ENCODE peak calls at places on chromosomes 7 and 10, in six cellular contexts. L, I, G, B, X and O are unnamed samples.
A peak's percentile ranks its signal among the peaks of the same experiment; 100 is the strongest.

GRCh38 chr10:29714096-29714874 is 79.5 kb upstream of the SVIL start:
- DNase-seq in L (peak; percentile 57), I (no peak), G (no peak), B (no peak), X (no peak), O (no peak)

GRCh38 chr7:29115130-29115529 is 31.2 kb downstream of the CPVL start:
- DNase-seq in L (no peak), I (no peak), G (no peak), B (no peak), X (no peak), O (no peak)

GRCh38 chr10:104441601-104442000 is 88.0 kb downstream of the CFAP58 start:
- DNase-seq in L (no peak), I (no peak), G (no peak), B (no peak), X (no peak), O (no peak)

GRCh38 chr7:12653127-12653917 is 34.1 kb upstream of the ARL4A start:
- DNase-seq in L (no peak), I (no peak), G (no peak), B (no peak), X (no peak), O (no peak)

GRCh38 chr7:50463035-50463434 is 12.9 kb upstream of the FIGNL1 start:
- DNase-seq in L (no peak), I (no peak), G (no peak), B (no peak), X (no peak), O (no peak)

GRCh38 chr7:30437823-30438574 is 40.6 kb downstream of the NOD1 start:
- DNase-seq in L (no peak), I (no peak), G (no peak), B (no peak), X (no peak), O (no peak)

GRCh38 chr10:16779375-16779774 is 37.8 kb downstream of the RSU1 start:
- DNase-seq in L (no peak), I (no peak), G (no peak), B (no peak), X (no peak), O (no peak)

GRCh38 chr10:27285093-27285492 is 44.5 kb upstream of the ACBD5 start:
- DNase-seq in L (peak; percentile 8), I (no peak), G (no peak), B (no peak), X (peak; percentile 6), O (no peak)

GRCh38 chr10:50417906-50418697 is 166.8 kb upstream of the ASAH2 start:
- DNase-seq in L (peak; percentile 86), I (no peak), G (peak; percentile 77), B (peak; percentile 63), X (peak; percentile 31), O (no peak)

GRCh38 chr10:22518167-22518724 is 172.9 kb downstream of the SPAG6 start:
- DNase-seq in L (no peak), I (no peak), G (no peak), B (no peak), X (no peak), O (no peak)

GRCh38 chr10:103884681-103885139 is 29.3 kb upstream of the SH3PXD2A start:
- DNase-seq in L (no peak), I (no peak), G (peak; percentile 54), B (no peak), X (peak; percentile 53), O (peak; percentile 52)

GRCh38 chr7:146116452-146117219 is at the start of gene CNTNAP2:
- DNase-seq in L (no peak), I (peak; percentile 14), G (no peak), B (no peak), X (no peak), O (no peak)

GRCh38 chr7:42858570-42858969 is 53.3 kb downstream of the C7orf25 start:
- DNase-seq in L (no peak), I (no peak), G (no peak), B (no peak), X (no peak), O (no peak)

GRCh38 chr10:72335394-72336258 is 19.1 kb downstream of the DNAJB12 start:
- DNase-seq in L (no peak), I (no peak), G (no peak), B (no peak), X (no peak), O (no peak)

GRCh38 chr7:156640257-156640948 is at the start of gene RNF32:
- DNase-seq in L (peak; percentile 82), I (peak; percentile 92), G (peak; percentile 100), B (peak; percentile 82), X (no peak), O (peak; percentile 69)

GRCh38 chr7:34277016-34277800 is 371.9 kb downstream of the BMPER start:
- DNase-seq in L (no peak), I (peak; percentile 2), G (no peak), B (no peak), X (no peak), O (no peak)

GRCh38 chr7:107902381-107902780 is 11.4 kb downstream of the DLD start:
- DNase-seq in L (no peak), I (no peak), G (no peak), B (no peak), X (no peak), O (no peak)

GRCh38 chr10:91409069-91409868 is 875 bp upstream of the HECTD2 start:
- DNase-seq in L (no peak), I (no peak), G (peak; percentile 31), B (no peak), X (peak; percentile 53), O (peak; percentile 25)

GRCh38 chr10:96556003-96556402 is 30.8 kb downstream of the TM9SF3 start:
- DNase-seq in L (no peak), I (no peak), G (no peak), B (no peak), X (peak; percentile 7), O (no peak)

GRCh38 chr7:111282626-111283025 is 191.7 kb downstream of the LRRN3 start:
- DNase-seq in L (no peak), I (no peak), G (no peak), B (no peak), X (no peak), O (no peak)

GRCh38 chr7:7911339-7911738 is 57.3 kb upstream of the GLCCI1 start:
- DNase-seq in L (no peak), I (no peak), G (no peak), B (no peak), X (peak; percentile 94), O (no peak)

GRCh38 chr7:152145853-152146466 is 120.5 kb downstream of the GALNT11 start:
- DNase-seq in L (peak; percentile 22), I (no peak), G (peak; percentile 34), B (no peak), X (peak; percentile 40), O (peak; percentile 18)

GRCh38 chr7:16989883-16990413 is 108.2 kb upstream of the AGR3 start:
- DNase-seq in L (peak; percentile 75), I (no peak), G (no peak), B (no peak), X (peak; percentile 100), O (peak; percentile 69)

GRCh38 chr10:48273741-48274140 is 755 bp downstream of the FRMPD2 start:
- DNase-seq in L (no peak), I (no peak), G (no peak), B (no peak), X (no peak), O (no peak)

GRCh38 chr10:77162697-77163096 is 474.9 kb downstream of the KCNMA1 start:
- DNase-seq in L (no peak), I (no peak), G (no peak), B (no peak), X (no peak), O (no peak)

GRCh38 chr10:90960355-90960814 is 39.5 kb upstream of the ANKRD1 start:
- DNase-seq in L (no peak), I (no peak), G (no peak), B (peak; percentile 31), X (no peak), O (no peak)

GRCh38 chr10:117163061-117163953 is 25.2 kb upstream of the VAX1 start:
- DNase-seq in L (no peak), I (no peak), G (peak; percentile 12), B (no peak), X (no peak), O (no peak)

GRCh38 chr10:132265878-132266496 is 41.8 kb downstream of the STK32C start:
- DNase-seq in L (no peak), I (no peak), G (no peak), B (no peak), X (no peak), O (no peak)

DNA sequence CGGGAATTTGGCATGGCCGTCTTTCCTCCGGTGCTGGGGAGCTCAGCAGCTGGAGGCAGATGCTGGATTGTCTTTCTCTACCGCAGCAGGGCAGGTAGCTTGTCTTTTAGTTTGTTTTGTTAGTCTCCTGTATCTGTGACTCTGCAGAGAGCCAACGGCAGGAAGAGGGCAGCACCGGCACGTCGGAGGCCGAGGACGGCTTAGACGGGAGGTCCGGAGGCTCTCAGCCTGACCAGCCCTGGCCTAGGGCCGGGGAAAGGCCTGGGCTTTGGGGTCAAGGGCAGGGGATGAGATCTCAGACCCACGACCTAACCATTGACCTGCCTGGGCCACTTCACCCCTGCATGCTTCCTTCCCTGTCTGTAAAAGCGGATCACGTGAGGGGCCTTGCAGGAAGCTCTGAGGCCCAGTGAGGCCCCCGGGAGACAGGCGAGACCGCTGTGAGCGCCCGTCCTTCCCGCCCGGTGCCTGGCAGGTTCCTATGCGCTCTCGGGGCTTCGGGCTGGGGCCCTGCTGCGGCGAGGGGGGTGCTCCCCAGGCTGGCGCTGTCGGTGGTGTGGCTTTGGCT is 72.7 kb downstream of the LHPP start:
- DNase-seq in L (no peak), I (no peak), G (no peak), B (no peak), X (no peak), O (no peak)
- TF ChIP-seq CTCF in L (no peak), I (no peak), G (peak; percentile 46), B (peak; percentile 68), X (peak; percentile 79), O (peak; percentile 54)

GRCh38 chr10:25959540-25960232 is 25.7 kb downstream of the MYO3A start:
- DNase-seq in L (no peak), I (no peak), G (no peak), B (no peak), X (no peak), O (no peak)

GRCh38 chr10:25952857-25953256 is 18.8 kb downstream of the MYO3A start:
- DNase-seq in L (no peak), I (no peak), G (no peak), B (no peak), X (no peak), O (no peak)

DNA sequence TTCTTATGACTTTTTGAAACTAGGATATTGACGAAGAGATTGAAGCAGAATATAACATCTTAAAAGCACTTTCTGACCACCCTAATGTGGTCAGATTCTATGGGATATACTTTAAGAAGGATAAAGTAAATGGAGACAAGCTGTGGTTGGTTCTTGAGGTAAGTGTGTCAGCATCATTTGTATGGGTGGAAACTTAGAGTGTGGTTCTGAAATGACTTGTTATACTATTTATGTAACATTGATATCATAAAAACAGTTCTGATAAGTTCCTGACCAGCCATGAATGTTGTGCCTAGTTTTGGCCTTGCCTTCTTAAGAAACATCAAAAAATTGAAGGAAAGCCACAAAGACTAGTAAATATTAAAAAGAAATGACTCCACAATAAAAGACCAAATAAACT is 20.8 kb downstream of the MYO3A start:
- DNase-seq in L (no peak), I (no peak), G (no peak), B (no peak), X (no peak), O (no peak)
- TF ChIP-seq POLR2AphosphoS5 in L (no peak), I (no peak), G (no peak), B (no peak), X (no peak), O (no peak)

GRCh38 chr10:34343764-34344163 is 471.3 kb downstream of the PARD3 start:
- DNase-seq in L (no peak), I (no peak), G (no peak), B (no peak), X (no peak), O (no peak)
- TF ChIP-seq REST in L (no peak), I (no peak), G (no peak), B (no peak), X (no peak), O (no peak)

GRCh38 chr7:36207451-36208291 is 54.6 kb downstream of the EEPD1 start:
- DNase-seq in L (no peak), I (no peak), G (no peak), B (no peak), X (peak; percentile 39), O (no peak)
- TF ChIP-seq CTCF in L (no peak), I (no peak), G (no peak), B (no peak), X (no peak), O (no peak)